ENCODE peak calls at places on chromosome 4, in seven cellular contexts. W is left lung; Y is CD4-positive, alpha-beta memory T cell; D is K562; Z is foreskin keratinocyte; C is colonic mucosa; S is aorta. F is an unnamed sample.
A peak's percentile ranks its signal among the peaks of the same experiment; 100 is the strongest.

GRCh38 chr4:139301821-139302611 is at the start of gene NDUFC1:
- DNase-seq in Y (peak; percentile 72), W (peak; percentile 82), C (peak; percentile 76), D (peak; percentile 52), S (peak; percentile 66), Z (peak; percentile 63), F (peak; percentile 80)

GRCh38 chr4:119709418-119709817 is 80.8 kb upstream of the PDE5A start:
- DNase-seq in Z (no peak), S (no peak), C (no peak), D (no peak), Y (no peak), W (no peak), F (no peak)

GRCh38 chr4:8582941-8583654 is 2.9 kb downstream of the GPR78 start:
- DNase-seq in C (no peak), D (no peak), S (no peak), Z (no peak), W (peak; percentile 24), Y (no peak), F (no peak)

GRCh38 chr4:88858752-88859151 is 161.1 kb upstream of the NAP1L5 start:
- DNase-seq in C (no peak), Y (no peak), W (no peak), S (no peak), D (no peak), Z (no peak), F (peak; percentile 37)

GRCh38 chr4:87974856-87975462 is 555 bp upstream of the SPP1 start:
- DNase-seq in D (no peak), Y (no peak), C (no peak), Z (no peak), W (peak; percentile 21), S (no peak), F (no peak)

GRCh38 chr4:186740822-186741221 is 17.2 kb upstream of the FAT1 start:
- DNase-seq in Z (no peak), C (no peak), S (no peak), W (no peak), D (no peak), Y (no peak), F (no peak)

GRCh38 chr4:16643852-16644251 is 254.6 kb downstream of the LDB2 start:
- DNase-seq in C (no peak), W (no peak), Z (no peak), D (no peak), Y (no peak), S (no peak), F (no peak)

GRCh38 chr4:47488706-47489105 is 3.6 kb downstream of the ATP10D start:
- DNase-seq in D (no peak), C (no peak), S (no peak), Y (no peak), W (no peak), Z (no peak), F (no peak)

GRCh38 chr4:185740471-185740873 is 71.5 kb downstream of the SORBS2 start:
- DNase-seq in D (no peak), C (no peak), Z (no peak), W (no peak), Y (no peak), S (no peak), F (peak; percentile 16)

GRCh38 chr4:41580007-41580406 is 42.0 kb downstream of the LIMCH1 start:
- DNase-seq in D (no peak), S (no peak), Y (no peak), W (no peak), C (no peak), Z (no peak), F (no peak)

GRCh38 chr4:15784959-15785634 is 7.0 kb downstream of the CD38 start:
- DNase-seq in Y (no peak), D (no peak), W (no peak), Z (no peak), S (no peak), C (no peak), F (peak; percentile 96)

GRCh38 chr4:113411496-113411938 is 350.0 kb downstream of the CAMK2D start:
- DNase-seq in Z (peak; percentile 90), D (no peak), W (no peak), C (no peak), S (peak; percentile 46), Y (no peak), F (no peak)

GRCh38 chr4:165874072-165874798 is 1.2 kb downstream of the TLL1 start:
- DNase-seq in W (peak; percentile 74), Z (peak; percentile 44), D (no peak), S (no peak), Y (no peak), C (no peak), F (no peak)

GRCh38 chr4:16598241-16599224 is 299.9 kb downstream of the LDB2 start:
- DNase-seq in D (no peak), Y (no peak), C (no peak), Z (no peak), S (no peak), W (no peak), F (no peak)

DNA sequence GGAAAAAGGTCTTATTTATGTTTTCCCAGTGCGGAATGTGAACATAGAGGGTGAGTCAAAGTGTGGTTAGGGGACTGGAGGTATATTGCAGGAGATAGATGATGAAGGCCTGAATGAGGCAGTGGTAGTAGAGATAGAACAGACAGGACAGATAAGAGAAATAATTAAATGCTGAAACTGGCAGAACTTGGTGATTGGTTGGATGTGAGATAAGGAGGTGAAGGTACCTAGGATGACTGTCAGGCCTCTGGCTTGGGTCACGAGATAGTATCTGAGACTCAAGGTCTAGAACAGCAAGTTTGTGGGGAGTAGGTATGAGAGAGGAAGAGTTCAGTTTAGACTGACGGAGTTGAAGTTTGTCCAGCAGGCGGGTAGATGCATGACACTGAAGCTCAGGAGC is 3.5 kb downstream of the MND1 start:
- DNase-seq in Y (no peak), S (no peak), Z (no peak), C (no peak), D (peak; percentile 58), W (no peak), F (peak; percentile 73)
- H3K4me1 ChIP-seq in Y (peaks cover 15% of the 10 kb centered on the region), S (no peaks in the 10 kb centered on the region), Z (peaks cover 8% of the 10 kb centered on the region), C (no peaks in the 10 kb centered on the region), D (peaks cover 16% of the 10 kb centered on the region), W (peaks cover 16% of the 10 kb centered on the region), F (peaks cover 64% of the 10 kb centered on the region)

DNA sequence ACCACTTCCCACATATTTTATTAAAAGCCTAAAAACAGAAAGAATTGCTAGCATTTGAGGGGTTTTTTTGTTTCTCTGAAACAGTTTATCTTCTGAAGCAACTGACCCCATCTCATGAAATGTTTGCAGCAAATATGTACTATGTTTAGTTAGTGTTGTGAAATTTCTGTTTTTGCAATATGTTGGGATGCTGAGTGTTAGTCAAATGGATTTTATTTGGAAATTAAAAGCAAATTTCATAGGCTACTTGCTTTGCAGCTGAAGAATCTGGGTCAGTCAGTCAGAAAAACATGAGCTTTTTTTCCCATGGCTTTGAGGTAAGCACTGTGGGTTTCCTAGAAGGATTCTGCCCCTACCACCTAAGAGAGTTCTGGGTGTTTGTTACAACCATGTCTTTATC is 184.9 kb upstream of the DKK2 start:
- DNase-seq in C (no peak), W (no peak), S (no peak), D (no peak), Y (no peak), Z (no peak), F (no peak)
- H3K4me1 ChIP-seq in C (no peaks in the 10 kb centered on the region), W (no peaks in the 10 kb centered on the region), S (no peaks in the 10 kb centered on the region), D (no peaks in the 10 kb centered on the region), Y (no peaks in the 10 kb centered on the region), Z (no peaks in the 10 kb centered on the region), F (no peaks in the 10 kb centered on the region)

GRCh38 chr4:124157781-124158180 is 554.8 kb downstream of the ANKRD50 start:
- DNase-seq in D (no peak), S (no peak), C (no peak), Y (no peak), W (no peak), Z (no peak), F (no peak)
- H3K4me1 ChIP-seq in D (no peaks in the 10 kb centered on the region), S (no peaks in the 10 kb centered on the region), C (no peaks in the 10 kb centered on the region), Y (no peaks in the 10 kb centered on the region), W (no peaks in the 10 kb centered on the region), Z (no peaks in the 10 kb centered on the region), F (no peaks in the 10 kb centered on the region)

GRCh38 chr4:168633474-168633873 is 136.6 kb downstream of the PALLD start:
- DNase-seq in Z (no peak), Y (no peak), D (no peak), C (no peak), S (no peak), W (no peak), F (no peak)
- H3K4me1 ChIP-seq in Z (peaks cover 17% of the 10 kb centered on the region), Y (peaks cover 5% of the 10 kb centered on the region), D (peaks cover 5% of the 10 kb centered on the region), C (no peaks in the 10 kb centered on the region), S (peaks cover 1% of the 10 kb centered on the region), W (peaks cover 11% of the 10 kb centered on the region), F (no peaks in the 10 kb centered on the region)

GRCh38 chr4:153255233-153255632 is 51.0 kb downstream of the TRIM2 start:
- DNase-seq in D (no peak), C (no peak), Y (no peak), S (no peak), W (no peak), Z (no peak), F (no peak)
- H3K4me1 ChIP-seq in D (no peaks in the 10 kb centered on the region), C (no peaks in the 10 kb centered on the region), Y (peaks cover 10% of the 10 kb centered on the region), S (no peaks in the 10 kb centered on the region), W (no peaks in the 10 kb centered on the region), Z (no peaks in the 10 kb centered on the region), F (no peaks in the 10 kb centered on the region)

GRCh38 chr4:77347341-77347740 is 190.3 kb downstream of the CCNG2 start:
- DNase-seq in C (peak; percentile 66), Z (no peak), Y (no peak), S (no peak), W (no peak), D (peak; percentile 8), F (no peak)

GRCh38 chr4:77348815-77349214 is 191.8 kb downstream of the CCNG2 start:
- DNase-seq in S (no peak), Y (no peak), D (no peak), W (no peak), Z (no peak), C (no peak), F (no peak)

GRCh38 chr4:77344784-77345183 is 187.8 kb downstream of the CCNG2 start:
- DNase-seq in C (no peak), Z (no peak), Y (no peak), W (no peak), S (no peak), D (no peak), F (no peak)

GRCh38 chr4:77342170-77342810 is 185.3 kb downstream of the CCNG2 start:
- DNase-seq in S (no peak), Z (no peak), D (no peak), Y (no peak), C (no peak), W (no peak), F (no peak)

GRCh38 chr4:77344001-77344400 is 187.0 kb downstream of the CCNG2 start:
- DNase-seq in Z (peak; percentile 92), S (no peak), C (no peak), W (no peak), Y (no peak), D (no peak), F (no peak)
- H3K4me1 ChIP-seq in Z (peaks cover 21% of the 10 kb centered on the region), S (no peaks in the 10 kb centered on the region), C (no peaks in the 10 kb centered on the region), W (no peaks in the 10 kb centered on the region), Y (no peaks in the 10 kb centered on the region), D (no peaks in the 10 kb centered on the region), F (no peaks in the 10 kb centered on the region)

DNA sequence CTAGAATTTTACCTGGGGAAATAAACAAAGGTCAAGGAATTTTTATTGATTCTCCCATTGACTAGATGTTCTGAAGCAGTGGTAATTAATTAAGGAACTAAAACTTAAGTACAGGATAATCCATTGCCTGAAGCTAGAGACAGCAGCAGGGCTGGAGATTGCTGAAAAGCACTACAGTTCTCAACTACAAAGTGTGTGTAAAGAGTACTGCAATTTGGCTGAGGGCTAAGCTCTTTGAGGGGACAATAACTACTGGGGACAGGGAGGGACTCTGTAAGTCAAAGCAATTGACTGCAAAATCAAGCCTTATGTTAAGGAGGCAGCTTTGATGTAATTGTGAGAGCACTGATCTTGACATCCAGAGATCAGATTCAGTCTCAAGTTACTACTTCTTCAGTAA is 260.4 kb downstream of the GALNTL6 start:
- DNase-seq in W (no peak), Y (no peak), D (no peak), Z (no peak), C (no peak), S (no peak), F (no peak)
- H3K4me1 ChIP-seq in W (no peaks in the 10 kb centered on the region), Y (no peaks in the 10 kb centered on the region), D (no peaks in the 10 kb centered on the region), Z (no peaks in the 10 kb centered on the region), C (no peaks in the 10 kb centered on the region), S (no peaks in the 10 kb centered on the region), F (no peaks in the 10 kb centered on the region)

GRCh38 chr4:6703786-6704185 is 5.9 kb downstream of the MRFAP1L1 start:
- DNase-seq in Z (no peak), C (no peak), W (no peak), D (no peak), Y (no peak), S (no peak), F (no peak)
- H3K4me1 ChIP-seq in Z (peaks cover 12% of the 10 kb centered on the region), C (peaks cover 9% of the 10 kb centered on the region), W (peaks cover 46% of the 10 kb centered on the region), D (no peaks in the 10 kb centered on the region), Y (peaks cover 73% of the 10 kb centered on the region), S (no peaks in the 10 kb centered on the region), F (peaks cover 28% of the 10 kb centered on the region)

F was measured in OCI-LY7.